ENCODE peak calls at places on chromosomes 2 and 18, in seven cellular contexts. P is GM13977, N is HFF-Myc, I is AG08396, B is right lobe of liver, E is Right ventricle myocardium inferior, G is GM10248. X is an unnamed sample.
A peak's percentile ranks its signal among the peaks of the same experiment; 100 is the strongest.

GRCh38 chr2:235769046-235769445 is 275.2 kb downstream of the AGAP1 start:
- DNase-seq in N (no peak), B (no peak), E (no peak), G (no peak), I (no peak), P (no peak), X (no peak)

GRCh38 chr2:3076848-3077735 is 300.5 kb downstream of the EIPR1 start:
- DNase-seq in E (no peak), G (no peak), I (no peak), P (no peak), B (no peak), N (no peak), X (no peak)

GRCh38 chr2:28613616-28614501 is 118.0 kb downstream of the PLB1 start:
- DNase-seq in B (no peak), G (no peak), E (no peak), I (no peak), N (no peak), P (no peak), X (no peak)

GRCh38 chr2:182144780-182145170 is 159.1 kb downstream of the PPP1R1C start:
- DNase-seq in G (no peak), E (no peak), P (no peak), B (no peak), I (no peak), N (no peak), X (no peak)

GRCh38 chr18:71485578-71485977 is 1058.6 kb downstream of the CBLN2 start:
- DNase-seq in E (no peak), I (no peak), G (no peak), P (no peak), N (no peak), B (no peak), X (no peak)

GRCh38 chr2:138121769-138122661 is 157.7 kb downstream of the HNMT start:
- DNase-seq in P (peak; percentile 10), I (no peak), N (no peak), B (no peak), G (peak; percentile 1), E (no peak), X (no peak)

GRCh38 chr2:198374375-198375072 is 570.1 kb downstream of the PLCL1 start:
- DNase-seq in I (peak; percentile 32), P (peak; percentile 9), N (peak; percentile 43), G (peak; percentile 15), E (no peak), B (no peak), X (no peak)

GRCh38 chr18:62751341-62751821 is 36.0 kb downstream of the PHLPP1 start:
- DNase-seq in E (no peak), N (no peak), I (no peak), B (no peak), G (no peak), P (no peak), X (no peak)

GRCh38 chr2:28750316-28751101 is 1.1 kb upstream of the PPP1CB start:
- DNase-seq in N (no peak), E (no peak), I (peak; percentile 29), G (no peak), P (peak; percentile 15), B (no peak), X (no peak)

GRCh38 chr2:23273786-23274185 is 111.2 kb upstream of the KLHL29 start:
- DNase-seq in G (no peak), I (no peak), N (no peak), E (no peak), B (no peak), P (no peak), X (no peak)

GRCh38 chr2:96860065-96861029 is 2.5 kb upstream of the ANKRD39 start:
- DNase-seq in N (no peak), G (no peak), I (no peak), P (no peak), B (no peak), E (peak; percentile 74), X (no peak)

GRCh38 chr18:42792731-42793130 is 322.8 kb downstream of the RIT2 start:
- DNase-seq in B (no peak), P (no peak), G (no peak), E (no peak), I (no peak), N (no peak), X (no peak)

GRCh38 chr2:206642075-206643025 is at the start of gene FAM237A:
- DNase-seq in P (peak; percentile 51), I (peak; percentile 61), E (peak; percentile 67), B (peak; percentile 47), G (peak; percentile 49), N (peak; percentile 59), X (no peak)

GRCh38 chr2:47056374-47056773 is 98.7 kb downstream of the STPG4 start:
- DNase-seq in G (no peak), N (peak; percentile 91), B (no peak), E (no peak), P (no peak), I (peak; percentile 77), X (no peak)

GRCh38 chr2:47360937-47361336 is 42.0 kb upstream of the MSH2 start:
- DNase-seq in E (no peak), I (peak; percentile 83), G (no peak), N (peak; percentile 38), B (no peak), P (no peak), X (no peak)

GRCh38 chr18:11860594-11861450 is 9.6 kb downstream of the CHMP1B start:
- DNase-seq in B (no peak), N (no peak), G (no peak), E (no peak), P (no peak), I (no peak), X (no peak)

GRCh38 chr2:201298462-201298861 is 38.1 kb downstream of the CASP8 start:
- DNase-seq in G (no peak), N (no peak), E (no peak), B (no peak), P (no peak), I (peak; percentile 34), X (no peak)

GRCh38 chr2:57862153-57862552 is 184.5 kb upstream of the VRK2 start:
- DNase-seq in N (no peak), I (no peak), E (no peak), G (no peak), P (no peak), B (no peak), X (no peak)

GRCh38 chr2:46229134-46230063 is 67.8 kb upstream of the EPAS1 start:
- DNase-seq in B (no peak), N (no peak), E (no peak), G (peak; percentile 63), I (no peak), P (peak; percentile 38), X (no peak)

GRCh38 chr2:210147614-210148013 is 23.6 kb downstream of the KANSL1L start:
- DNase-seq in N (no peak), E (no peak), B (no peak), P (no peak), I (no peak), G (no peak), X (no peak)

GRCh38 chr2:44044281-44044720 is 48.5 kb upstream of the LRPPRC start:
- DNase-seq in G (peak; percentile 87), I (peak; percentile 88), N (peak; percentile 36), B (peak; percentile 89), P (peak; percentile 83), E (peak; percentile 84), X (peak; percentile 58)

GRCh38 chr2:187541086-187542085 is 12.8 kb downstream of the TFPI start:
- DNase-seq in B (peak; percentile 69), G (no peak), N (peak; percentile 50), P (no peak), E (no peak), I (peak; percentile 39), X (no peak)

GRCh38 chr2:23497063-23497462 is 112.1 kb downstream of the KLHL29 start:
- DNase-seq in E (no peak), B (no peak), G (no peak), N (no peak), P (no peak), I (peak; percentile 26), X (no peak)

GRCh38 chr2:236884776-236885175 is 200.9 kb upstream of the COPS8 start:
- DNase-seq in G (no peak), I (no peak), E (no peak), P (no peak), N (no peak), B (peak; percentile 40), X (no peak)